ENCODE peak calls at places on chromosomes 5 and 9, in five cellular contexts. W is cardiac fibroblast, G is cardiac muscle cell, Q is heart right ventricle, R is GM23338. Y is an unnamed sample.
A peak's percentile ranks its signal among the peaks of the same experiment; 100 is the strongest.

GRCh38 chr9:5549671-5550650 is 39.6 kb downstream of the PDCD1LG2 start:
- DNase-seq in W (peak; percentile 71), G (no peak), Q (no peak), R (no peak), Y (no peak)

GRCh38 chr5:57185301-57185700 is 11.4 kb downstream of the GPBP1 start:
- DNase-seq in W (no peak), G (no peak), Q (no peak), R (no peak), Y (no peak)

GRCh38 chr5:68839019-68839552 is 254.7 kb upstream of the SLC30A5 start:
- DNase-seq in W (no peak), G (no peak), Q (no peak), R (no peak), Y (no peak)

GRCh38 chr9:123739902-123740301 is 190.0 kb downstream of the DENND1A start:
- DNase-seq in W (no peak), G (no peak), Q (no peak), R (no peak), Y (no peak)

GRCh38 chr5:73387630-73388370 is 60.8 kb downstream of the FOXD1 start:
- DNase-seq in W (peak; percentile 46), G (peak; percentile 25), Q (no peak), R (no peak), Y (no peak)

GRCh38 chr5:155481182-155481581 is 467.6 kb downstream of the KIF4B start:
- DNase-seq in W (no peak), G (no peak), Q (no peak), R (no peak), Y (no peak)

GRCh38 chr5:81626524-81626923 is 124.4 kb downstream of the SSBP2 start:
- DNase-seq in W (peak; percentile 80), G (peak; percentile 7), Q (no peak), R (no peak), Y (no peak)

GRCh38 chr5:82111191-82111590 is 139.4 kb downstream of the ATG10 start:
- DNase-seq in W (peak; percentile 13), G (no peak), Q (no peak), R (no peak), Y (no peak)

GRCh38 chr5:59188415-59189225 is 605.7 kb downstream of the RAB3C start:
- DNase-seq in W (peak; percentile 83), G (peak; percentile 84), Q (peak; percentile 66), R (peak; percentile 88), Y (peak; percentile 72)

GRCh38 chr9:136597965-136598364 is 52.1 kb upstream of the NOTCH1 start:
- DNase-seq in W (no peak), G (no peak), Q (no peak), R (no peak), Y (no peak)

GRCh38 chr9:133112361-133113026 is 8.5 kb downstream of the RALGDS start:
- DNase-seq in W (no peak), G (no peak), Q (peak; percentile 59), R (no peak), Y (peak; percentile 79)

GRCh38 chr5:109411627-109412026 is 1.9 kb upstream of the PJA2 start:
- DNase-seq in W (peak; percentile 95), G (no peak), Q (no peak), R (no peak), Y (no peak)

GRCh38 chr9:136742640-136743391 is at the start of gene LCN10:
- DNase-seq in W (no peak), G (peak; percentile 76), Q (no peak), R (peak; percentile 65), Y (no peak)

GRCh38 chr9:106482733-106483132 is 380.2 kb upstream of the ZNF462 start:
- DNase-seq in W (no peak), G (no peak), Q (no peak), R (no peak), Y (no peak)

DNA sequence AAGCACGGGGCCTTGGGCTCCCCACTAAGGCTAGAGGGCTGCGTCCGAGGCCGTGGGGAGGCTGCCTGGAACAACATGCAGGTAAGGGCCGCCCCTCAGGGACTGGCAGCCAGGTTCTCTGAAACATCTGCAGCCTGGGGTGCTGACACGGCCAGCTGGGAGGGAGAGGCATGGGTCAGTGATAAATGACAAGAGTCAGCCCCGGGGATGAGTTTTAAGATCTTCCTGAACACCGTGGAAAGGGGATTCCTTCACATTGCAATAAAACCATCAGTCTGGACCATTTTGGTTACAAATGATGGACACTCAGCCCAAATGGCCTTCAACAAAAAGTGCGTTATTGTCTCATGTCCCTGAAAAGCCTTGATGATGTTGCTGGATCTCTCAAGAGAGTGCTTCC is 32.9 kb upstream of the SAP30L start:
- DNase-seq in W (no peak), G (no peak), Q (no peak), R (no peak), Y (no peak)
- H3K4me3 ChIP-seq in W (no peak overlapping the region), G (no peak overlapping the region), Q (no peak overlapping the region), R (no peak overlapping the region), Y (no peak overlapping the region)

DNA sequence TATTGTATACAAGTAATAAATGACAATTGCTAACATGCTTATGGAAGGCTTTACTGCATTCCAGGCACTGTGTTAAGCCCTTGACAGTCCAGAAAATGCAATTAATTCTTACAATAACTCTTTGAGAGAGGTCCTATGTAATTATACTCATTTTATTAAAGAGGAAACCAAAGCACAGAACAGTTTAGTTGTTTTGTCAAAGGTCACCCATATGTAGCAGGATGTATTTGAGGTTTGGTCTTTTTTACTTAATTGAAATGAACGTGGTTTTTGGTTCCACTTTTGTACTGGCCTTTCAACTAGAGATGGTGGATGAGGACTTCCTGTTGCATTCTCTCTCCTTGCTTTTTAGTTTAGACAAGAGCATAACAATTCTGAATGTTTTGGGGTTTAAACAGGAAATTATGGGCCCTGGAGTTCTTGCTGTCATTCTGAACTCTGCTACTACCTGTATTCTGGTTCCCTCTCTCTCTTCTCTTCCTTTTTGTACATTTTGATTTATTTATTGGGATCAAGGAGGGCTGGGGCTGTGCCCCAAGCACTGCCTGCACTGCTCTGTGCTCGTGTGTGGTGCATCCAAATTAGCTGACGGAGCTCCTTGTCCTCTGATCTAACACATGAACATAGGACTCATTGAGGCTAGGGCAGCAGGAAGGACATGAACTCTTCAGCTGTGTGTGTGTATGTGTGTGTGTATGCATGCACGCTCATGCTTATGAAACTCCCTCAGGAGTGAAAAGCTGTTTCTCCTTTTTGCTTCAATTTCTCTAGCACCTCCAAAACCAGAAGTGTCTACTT is 47.4 kb downstream of the SLC28A3 start:
- DNase-seq in W (no peak), G (no peak), Q (no peak), R (no peak), Y (no peak)
- H3K4me3 ChIP-seq in W (no peak overlapping the region), G (no peak overlapping the region), Q (no peak overlapping the region), R (no peak overlapping the region), Y (no peak overlapping the region)

GRCh38 chr9:88990721-88991065 is 575 bp upstream of the S1PR3 start:
- DNase-seq in W (no peak), G (peak; percentile 73), Q (no peak), R (peak; percentile 77), Y (no peak)

GRCh38 chr9:88993327-88993726 is 2.1 kb downstream of the S1PR3 start:
- DNase-seq in W (no peak), G (no peak), Q (no peak), R (no peak), Y (no peak)

GRCh38 chr9:88993871-88994819 is 2.9 kb downstream of the S1PR3 start:
- DNase-seq in W (no peak), G (no peak), Q (no peak), R (no peak), Y (no peak)

GRCh38 chr9:88991066-88992030 is at the start of gene S1PR3:
- DNase-seq in W (peak; percentile 60), G (peak; percentile 81), Q (peak; percentile 71), R (peak; percentile 77), Y (peak; percentile 44)

GRCh38 chr9:88992556-88992955 is 1.3 kb downstream of the S1PR3 start:
- DNase-seq in W (peak; percentile 49), G (no peak), Q (no peak), R (no peak), Y (no peak)
- H3K4me3 ChIP-seq in W (peak overlapping the region; percentile 86), G (peak overlapping the region; percentile 74), Q (peak overlapping the region; percentile 75), R (peak overlapping the region; percentile 94), Y (no peak overlapping the region)

DNA sequence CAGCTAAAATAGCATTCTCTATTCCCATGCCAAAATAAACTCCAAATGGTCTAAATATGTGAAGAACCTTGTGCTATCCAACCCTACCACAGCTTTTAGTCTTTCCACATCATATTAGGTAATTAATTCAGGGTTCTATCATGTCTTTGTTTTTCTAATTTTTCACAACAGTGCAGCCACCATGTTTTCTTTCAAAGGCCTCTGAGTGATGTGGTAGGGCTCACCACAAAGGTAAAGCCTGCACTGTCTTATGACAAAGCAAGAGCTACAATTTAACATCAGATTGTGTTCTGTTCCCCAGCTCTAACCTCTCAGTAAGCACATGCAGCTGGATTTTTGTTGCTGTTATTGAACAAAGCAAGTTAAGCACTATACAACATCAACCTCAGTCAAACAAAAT is 52.4 kb downstream of the MEF2C start:
- DNase-seq in W (peak; percentile 31), G (no peak), Q (no peak), R (no peak), Y (no peak)
- H3K4me3 ChIP-seq in W (no peak overlapping the region), G (no peak overlapping the region), Q (no peak overlapping the region), R (no peak overlapping the region), Y (no peak overlapping the region)

GRCh38 chr5:157324237-157324636 is 58.3 kb downstream of the CYFIP2 start:
- DNase-seq in W (peak; percentile 12), G (no peak), Q (no peak), R (peak; percentile 64), Y (no peak)

GRCh38 chr5:157326440-157327023 is 60.6 kb downstream of the CYFIP2 start:
- DNase-seq in W (no peak), G (no peak), Q (no peak), R (no peak), Y (no peak)

GRCh38 chr5:157331807-157332206 is 65.9 kb downstream of the CYFIP2 start:
- DNase-seq in W (no peak), G (no peak), Q (no peak), R (no peak), Y (no peak)

GRCh38 chr5:157327771-157328170 is 61.8 kb downstream of the CYFIP2 start:
- DNase-seq in W (no peak), G (no peak), Q (no peak), R (no peak), Y (no peak)

GRCh38 chr5:157328277-157328912 is 62.5 kb downstream of the CYFIP2 start:
- DNase-seq in W (peak; percentile 85), G (peak; percentile 86), Q (peak; percentile 61), R (peak; percentile 89), Y (peak; percentile 67)
- H3K4me3 ChIP-seq in W (peak overlapping the region; percentile 41), G (no peak overlapping the region), Q (no peak overlapping the region), R (no peak overlapping the region), Y (no peak overlapping the region)

DNA sequence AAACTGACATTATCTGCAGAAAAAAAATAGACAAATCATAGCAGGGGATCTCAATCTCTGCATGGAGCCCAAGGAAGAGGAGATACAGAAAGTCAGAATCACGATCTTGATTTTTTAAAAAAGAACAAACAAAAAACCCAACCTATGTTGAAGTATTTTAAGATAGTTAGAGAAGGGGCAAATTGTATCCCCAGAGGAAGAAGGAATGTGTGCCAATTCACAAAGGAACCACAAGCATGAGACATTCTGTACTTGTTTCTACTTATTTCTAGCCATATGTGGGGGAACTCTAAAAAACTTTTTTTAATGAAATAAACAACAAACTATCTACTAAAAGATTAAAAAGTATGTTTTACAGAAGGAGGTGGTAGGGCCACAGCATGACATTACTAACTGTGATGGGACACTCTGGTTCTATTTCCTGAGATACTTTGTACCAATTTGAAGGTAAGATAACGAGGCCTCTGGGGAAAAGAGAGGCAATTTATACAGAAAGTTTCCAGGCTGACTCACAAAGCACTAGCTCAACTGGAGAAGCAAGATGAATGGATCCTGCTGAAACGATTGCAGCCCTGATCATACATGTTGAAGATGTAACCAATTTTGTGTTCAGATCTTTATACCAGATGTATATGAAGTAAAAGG is 22.5 kb downstream of the RANBP3L start:
- DNase-seq in W (peak; percentile 69), G (no peak), Q (no peak), R (no peak), Y (no peak)
- H3K4me3 ChIP-seq in W (no peak overlapping the region), G (no peak overlapping the region), Q (no peak overlapping the region), R (no peak overlapping the region), Y (no peak overlapping the region)